ENCODE peak calls at places on chromosome 22, in four cellular contexts. F is psoas muscle, S is neural progenitor cell, E is DND-41. Z is an unnamed sample.

GRCh38 chr22:31637375-31637937 is 24.6 kb downstream of the PISD start:
- DNase-seq in F (no peak), S (no peak), E (no peak), Z (peak; percentile 40)

GRCh38 chr22:43855431-43855830 is 6.9 kb downstream of the SULT4A1 start:
- DNase-seq in F (peak; percentile 9), S (no peak), E (no peak), Z (no peak)

GRCh38 chr22:32620992-32621391 is 146.4 kb downstream of the FBXO7 start:
- DNase-seq in F (no peak), S (no peak), E (no peak), Z (no peak)

GRCh38 chr22:49999063-49999900 is 13.3 kb downstream of the IL17REL start:
- DNase-seq in F (peak; percentile 54), S (peak; percentile 80), E (no peak), Z (no peak)

GRCh38 chr22:49589301-49589700 is 238.4 kb downstream of the BRD1 start:
- DNase-seq in F (no peak), S (no peak), E (no peak), Z (no peak)

GRCh38 chr22:49454726-49455125 is 372.9 kb downstream of the BRD1 start:
- DNase-seq in F (no peak), S (no peak), E (no peak), Z (no peak)

GRCh38 chr22:44024288-44024908 is at the start of gene PARVB:
- DNase-seq in F (peak; percentile 70), S (peak; percentile 45), E (no peak), Z (peak; percentile 55)

GRCh38 chr22:49620666-49621065 is 207.0 kb downstream of the BRD1 start:
- DNase-seq in F (no peak), S (no peak), E (no peak), Z (peak; percentile 5)

GRCh38 chr22:28773461-28773867 is 969 bp downstream of the CCDC117 start:
- DNase-seq in F (no peak), S (no peak), E (no peak), Z (no peak)

GRCh38 chr22:37324340-37325023 is 42.2 kb downstream of the CYTH4 start:
- DNase-seq in F (no peak), S (peak; percentile 65), E (no peak), Z (no peak)

GRCh38 chr22:46803031-46803880 is 40.8 kb downstream of the TBC1D22A start:
- DNase-seq in F (peak; percentile 67), S (peak; percentile 68), E (peak; percentile 52), Z (peak; percentile 51)

GRCh38 chr22:49330421-49331222 is 497.1 kb downstream of the BRD1 start:
- DNase-seq in F (peak; percentile 14), S (no peak), E (no peak), Z (no peak)

GRCh38 chr22:44668886-44669724 is 32.9 kb upstream of the PRR5 start:
- DNase-seq in F (peak; percentile 47), S (no peak), E (no peak), Z (no peak)

GRCh38 chr22:21593406-21594232 is 26.1 kb downstream of the UBE2L3 start:
- DNase-seq in F (no peak), S (peak; percentile 56), E (no peak), Z (peak; percentile 75)

GRCh38 chr22:47053865-47054185 is 291.4 kb downstream of the TBC1D22A start:
- DNase-seq in F (no peak), S (no peak), E (no peak), Z (no peak)

GRCh38 chr22:21937821-21938070 is 14.9 kb downstream of the PPM1F start:
- DNase-seq in F (no peak), S (no peak), E (no peak), Z (peak; percentile 64)

GRCh38 chr22:25572708-25573161 is 8.3 kb downstream of the GRK3 start:
- DNase-seq in F (no peak), S (no peak), E (no peak), Z (no peak)

GRCh38 chr22:50104149-50104548 is 14.3 kb downstream of the MOV10L1 start:
- DNase-seq in F (no peak), S (no peak), E (no peak), Z (no peak)

GRCh38 chr22:49531533-49531895 is 296.2 kb downstream of the BRD1 start:
- DNase-seq in F (no peak), S (no peak), E (no peak), Z (no peak)

GRCh38 chr22:29062286-29062949 is 787 bp upstream of the C22orf31 start:
- DNase-seq in F (no peak), S (no peak), E (no peak), Z (no peak)

GRCh38 chr22:49849161-49850020 is 4.3 kb upstream of the ZBED4 start:
- DNase-seq in F (no peak), S (no peak), E (no peak), Z (no peak)

GRCh38 chr22:32281092-32281491 is 25.9 kb upstream of the SLC5A4 start:
- DNase-seq in F (no peak), S (no peak), E (no peak), Z (no peak)

GRCh38 chr22:21044931-21045584 is 688 bp upstream of the LRRC74B start:
- DNase-seq in F (peak; percentile 86), S (peak; percentile 21), E (peak; percentile 21), Z (no peak)

GRCh38 chr22:21650823-21651520 is 8.9 kb downstream of the SDF2L1 start:
- DNase-seq in F (no peak), S (peak; percentile 48), E (peak; percentile 55), Z (no peak)

GRCh38 chr22:44811141-44811540 is 58.8 kb downstream of the ARHGAP8 start:
- DNase-seq in F (no peak), S (no peak), E (no peak), Z (peak; percentile 0)

GRCh38 chr22:32545801-32546200 is 71.2 kb downstream of the FBXO7 start:
- DNase-seq in F (no peak), S (no peak), E (no peak), Z (no peak)

GRCh38 chr22:30602049-30602448 is 4.9 kb upstream of the TCN2 start:
- DNase-seq in F (no peak), S (peak; percentile 42), E (no peak), Z (no peak)

GRCh38 chr22:27535452-27535851 is 266.1 kb downstream of the MN1 start:
- DNase-seq in F (no peak), S (no peak), E (no peak), Z (no peak)

GRCh38 chr22:41001722-41002122 is 50.5 kb downstream of the RBX1 start:
- DNase-seq in F (no peak), S (no peak), E (no peak), Z (no peak)

GRCh38 chr22:40036591-40037225 is 42.0 kb downstream of the FAM83F start:
- DNase-seq in F (peak; percentile 77), S (peak; percentile 88), E (peak; percentile 66), Z (peak; percentile 52)

GRCh38 chr22:30870451-30871345 is 97.9 kb downstream of the MORC2 start:
- DNase-seq in F (peak; percentile 39), S (no peak), E (no peak), Z (no peak)

GRCh38 chr22:50189849-50190181 is 4.1 kb downstream of the TRABD start:
- DNase-seq in F (no peak), S (no peak), E (peak; percentile 33), Z (no peak)

GRCh38 chr22:24938741-24939341 is 7.7 kb downstream of the LHFPL7 start:
- DNase-seq in F (no peak), S (peak; percentile 82), E (peak; percentile 31), Z (no peak)

GRCh38 chr22:31998784-31999435 is 44.2 kb upstream of the SLC5A1 start:
- DNase-seq in F (no peak), S (no peak), E (no peak), Z (no peak)

GRCh38 chr22:40556641-40557040 is 79.9 kb downstream of the MRTFA start:
- DNase-seq in F (no peak), S (no peak), E (no peak), Z (no peak)

GRCh38 chr22:27431896-27432295 is 369.7 kb downstream of the MN1 start:
- DNase-seq in F (no peak), S (no peak), E (no peak), Z (no peak)

GRCh38 chr22:30876925-30877553 is 91.5 kb downstream of the MORC2 start:
- DNase-seq in F (no peak), S (no peak), E (no peak), Z (peak; percentile 66)

GRCh38 chr22:37521236-37521739 is 2.1 kb upstream of the CARD10 start:
- DNase-seq in F (no peak), S (no peak), E (no peak), Z (no peak)

GRCh38 chr22:26172389-26172990 is 3.2 kb downstream of the SEZ6L start:
- DNase-seq in F (peak; percentile 58), S (peak; percentile 82), E (peak; percentile 39), Z (no peak)

GRCh38 chr22:42432020-42432596 is at the start of gene NFAM1:
- DNase-seq in F (peak; percentile 76), S (peak; percentile 41), E (no peak), Z (peak; percentile 59)
- H3K27ac ChIP-seq in F (no peak within 1 kb of the TSS), S (no peak within 1 kb of the TSS), E (no peak within 1 kb of the TSS), Z (peak within 1 kb of the TSS; percentile 23)

GRCh38 chr22:38572065-38572464 is 2.1 kb upstream of the DMC1 start:
- DNase-seq in F (no peak), S (peak; percentile 69), E (peak; percentile 23), Z (no peak)

GRCh38 chr22:38569972-38570840 is at the start of gene DMC1:
- DNase-seq in F (peak; percentile 96), S (peak; percentile 99), E (peak; percentile 97), Z (peak; percentile 95)

GRCh38 chr22:38569181-38569971 is 607 bp downstream of the DMC1 start:
- DNase-seq in F (no peak), S (no peak), E (no peak), Z (peak; percentile 16)

GRCh38 chr22:38567531-38568245 is 2.3 kb downstream of the DMC1 start:
- DNase-seq in F (no peak), S (no peak), E (no peak), Z (no peak)

DNA sequence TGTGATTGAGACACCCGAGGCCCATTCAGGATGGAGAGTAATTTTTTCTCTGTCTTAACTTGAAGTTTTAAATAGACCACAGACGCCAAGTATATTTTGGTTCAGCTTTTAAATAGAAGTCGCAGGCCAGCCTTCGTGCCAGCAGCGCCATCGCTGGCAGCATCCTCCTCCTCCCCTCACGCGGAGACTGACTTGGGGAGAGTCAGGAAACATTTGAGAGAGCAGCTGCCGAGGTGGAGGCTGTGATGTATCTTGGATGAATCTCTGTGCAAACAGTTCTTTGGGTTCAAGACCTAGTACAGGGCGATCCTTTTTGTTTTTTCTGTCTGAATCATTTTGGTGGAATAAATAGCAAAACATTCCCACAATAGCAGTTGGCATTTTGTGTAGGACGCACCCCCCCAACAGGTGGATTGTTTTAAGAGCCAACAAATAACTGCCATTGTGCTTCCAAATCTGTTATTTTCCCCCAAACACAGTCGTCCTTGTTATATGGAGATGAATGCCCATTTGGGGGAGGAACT is 920 bp upstream of the DMC1 start:
- DNase-seq in F (peak; percentile 76), S (peak; percentile 70), E (peak; percentile 65), Z (peak; percentile 26)
- H3K4me1 ChIP-seq in F (peaks cover 9% of the 10 kb centered on the region), S (peaks cover 9% of the 10 kb centered on the region), E (peaks cover 21% of the 10 kb centered on the region), Z (peaks cover 25% of the 10 kb centered on the region)

GRCh38 chr22:19807161-19807913 is 46.8 kb downstream of the TBX1 start:
- DNase-seq in F (peak; percentile 35), S (no peak), E (no peak), Z (peak; percentile 9)
- H3K27ac ChIP-seq in F (no peak overlapping the region), S (no peak overlapping the region), E (no peak overlapping the region), Z (no peak overlapping the region)

GRCh38 chr22:23517804-23518380 is 62.2 kb downstream of the IGLL1 start:
- DNase-seq in F (no peak), S (no peak), E (no peak), Z (no peak)
- H3K4me1 ChIP-seq in F (no peaks in the 10 kb centered on the region), S (peaks cover 35% of the 10 kb centered on the region), E (peaks cover 31% of the 10 kb centered on the region), Z (peaks cover 28% of the 10 kb centered on the region)

Z was measured in left ventricle myocardium inferior.